ENCODE peak calls at places on chromosomes 11 and 22, in ten cellular contexts. One of them, this sample, is unnamed.
A peak's percentile ranks its signal among the peaks of the same experiment; 100 is the strongest.

GRCh38 chr11:96197801-96198465 is 145.1 kb downstream of the MAML2 start:
- DNase-seq in heart right ventricle: no peak
- DNase-seq in kidney epithelial cell: no peak
- DNase-seq in activated CD8-positive, alpha-beta T cell treated with anti-CD3 and anti-CD28 coated beads for 36 hours: no peak
- DNase-seq in brain microvascular endothelial cell: no peak
- DNase-seq in PC-9: no peak
- DNase-seq in thoracic aorta: no peak
- DNase-seq in cardiac fibroblast: no peak
- DNase-seq in OCI-LY7: peak; percentile 47
- DNase-seq in foreskin keratinocyte: no peak
- DNase-seq in this sample: no peak

GRCh38 chr11:104881117-104881794 is 17.0 kb downstream of the CASP12 start:
- DNase-seq in foreskin keratinocyte: no peak
- DNase-seq in heart right ventricle: no peak
- DNase-seq in OCI-LY7: no peak
- DNase-seq in brain microvascular endothelial cell: no peak
- DNase-seq in activated CD8-positive, alpha-beta T cell treated with anti-CD3 and anti-CD28 coated beads for 36 hours: no peak
- DNase-seq in PC-9: no peak
- DNase-seq in cardiac fibroblast: no peak
- DNase-seq in thoracic aorta: no peak
- DNase-seq in kidney epithelial cell: no peak
- DNase-seq in this sample: no peak

GRCh38 chr22:48301421-48301820 is 1526.3 kb downstream of the BRD1 start:
- DNase-seq in brain microvascular endothelial cell: no peak
- DNase-seq in kidney epithelial cell: no peak
- DNase-seq in foreskin keratinocyte: no peak
- DNase-seq in cardiac fibroblast: no peak
- DNase-seq in activated CD8-positive, alpha-beta T cell treated with anti-CD3 and anti-CD28 coated beads for 36 hours: no peak
- DNase-seq in OCI-LY7: no peak
- DNase-seq in heart right ventricle: no peak
- DNase-seq in thoracic aorta: no peak
- DNase-seq in PC-9: no peak
- DNase-seq in this sample: no peak

GRCh38 chr11:72125956-72126355 is 9.6 kb upstream of the FOLR3 start:
- DNase-seq in PC-9: no peak
- DNase-seq in cardiac fibroblast: no peak
- DNase-seq in heart right ventricle: no peak
- DNase-seq in activated CD8-positive, alpha-beta T cell treated with anti-CD3 and anti-CD28 coated beads for 36 hours: no peak
- DNase-seq in brain microvascular endothelial cell: no peak
- DNase-seq in OCI-LY7: no peak
- DNase-seq in thoracic aorta: no peak
- DNase-seq in kidney epithelial cell: no peak
- DNase-seq in foreskin keratinocyte: no peak
- DNase-seq in this sample: no peak

GRCh38 chr11:123308077-123308476 is 113.0 kb upstream of the CLMP start:
- DNase-seq in activated CD8-positive, alpha-beta T cell treated with anti-CD3 and anti-CD28 coated beads for 36 hours: no peak
- DNase-seq in foreskin keratinocyte: no peak
- DNase-seq in thoracic aorta: no peak
- DNase-seq in cardiac fibroblast: peak; percentile 24
- DNase-seq in PC-9: no peak
- DNase-seq in heart right ventricle: peak; percentile 13
- DNase-seq in kidney epithelial cell: no peak
- DNase-seq in OCI-LY7: no peak
- DNase-seq in brain microvascular endothelial cell: no peak
- DNase-seq in this sample: no peak

GRCh38 chr11:1297576-1298473 is 11.6 kb downstream of the TOLLIP start:
- DNase-seq in activated CD8-positive, alpha-beta T cell treated with anti-CD3 and anti-CD28 coated beads for 36 hours: no peak
- DNase-seq in brain microvascular endothelial cell: no peak
- DNase-seq in thoracic aorta: no peak
- DNase-seq in OCI-LY7: no peak
- DNase-seq in kidney epithelial cell: no peak
- DNase-seq in cardiac fibroblast: no peak
- DNase-seq in heart right ventricle: no peak
- DNase-seq in foreskin keratinocyte: no peak
- DNase-seq in PC-9: no peak
- DNase-seq in this sample: peak; percentile 42

GRCh38 chr22:50247748-50248147 is 2.9 kb upstream of the TUBGCP6 start:
- DNase-seq in foreskin keratinocyte: no peak
- DNase-seq in thoracic aorta: no peak
- DNase-seq in kidney epithelial cell: no peak
- DNase-seq in cardiac fibroblast: peak; percentile 80
- DNase-seq in OCI-LY7: peak; percentile 91
- DNase-seq in activated CD8-positive, alpha-beta T cell treated with anti-CD3 and anti-CD28 coated beads for 36 hours: peak; percentile 62
- DNase-seq in heart right ventricle: no peak
- DNase-seq in PC-9: no peak
- DNase-seq in brain microvascular endothelial cell: peak; percentile 75
- DNase-seq in this sample: no peak

GRCh38 chr11:35038211-35038930 is 100.6 kb upstream of the CD44 start:
- DNase-seq in OCI-LY7: no peak
- DNase-seq in activated CD8-positive, alpha-beta T cell treated with anti-CD3 and anti-CD28 coated beads for 36 hours: peak; percentile 61
- DNase-seq in heart right ventricle: no peak
- DNase-seq in foreskin keratinocyte: no peak
- DNase-seq in kidney epithelial cell: no peak
- DNase-seq in brain microvascular endothelial cell: no peak
- DNase-seq in thoracic aorta: no peak
- DNase-seq in PC-9: no peak
- DNase-seq in cardiac fibroblast: no peak
- DNase-seq in this sample: no peak

GRCh38 chr11:113384551-113384950 is 3.0 kb upstream of the ANKK1 start:
- DNase-seq in cardiac fibroblast: peak; percentile 96
- DNase-seq in activated CD8-positive, alpha-beta T cell treated with anti-CD3 and anti-CD28 coated beads for 36 hours: no peak
- DNase-seq in kidney epithelial cell: peak; percentile 82
- DNase-seq in foreskin keratinocyte: peak; percentile 99
- DNase-seq in thoracic aorta: no peak
- DNase-seq in heart right ventricle: no peak
- DNase-seq in brain microvascular endothelial cell: peak; percentile 70
- DNase-seq in OCI-LY7: no peak
- DNase-seq in PC-9: peak; percentile 98
- DNase-seq in this sample: no peak

GRCh38 chr11:127274328-127274676 is 273.7 kb upstream of the KIRREL3 start:
- DNase-seq in kidney epithelial cell: no peak
- DNase-seq in OCI-LY7: no peak
- DNase-seq in cardiac fibroblast: no peak
- DNase-seq in foreskin keratinocyte: peak; percentile 90
- DNase-seq in brain microvascular endothelial cell: no peak
- DNase-seq in PC-9: no peak
- DNase-seq in heart right ventricle: no peak
- DNase-seq in thoracic aorta: no peak
- DNase-seq in activated CD8-positive, alpha-beta T cell treated with anti-CD3 and anti-CD28 coated beads for 36 hours: no peak
- DNase-seq in this sample: no peak

GRCh38 chr11:113778111-113778910 is 1.3 kb upstream of the CLDN25 start:
- DNase-seq in brain microvascular endothelial cell: peak; percentile 16
- DNase-seq in OCI-LY7: no peak
- DNase-seq in heart right ventricle: peak; percentile 11
- DNase-seq in cardiac fibroblast: peak; percentile 58
- DNase-seq in PC-9: peak; percentile 67
- DNase-seq in thoracic aorta: no peak
- DNase-seq in activated CD8-positive, alpha-beta T cell treated with anti-CD3 and anti-CD28 coated beads for 36 hours: no peak
- DNase-seq in foreskin keratinocyte: peak; percentile 89
- DNase-seq in kidney epithelial cell: peak; percentile 59
- DNase-seq in this sample: peak; percentile 83

GRCh38 chr22:47067911-47068654 is 305.6 kb downstream of the TBC1D22A start:
- DNase-seq in activated CD8-positive, alpha-beta T cell treated with anti-CD3 and anti-CD28 coated beads for 36 hours: no peak
- DNase-seq in cardiac fibroblast: no peak
- DNase-seq in OCI-LY7: peak; percentile 34
- DNase-seq in brain microvascular endothelial cell: no peak
- DNase-seq in thoracic aorta: no peak
- DNase-seq in heart right ventricle: no peak
- DNase-seq in PC-9: no peak
- DNase-seq in foreskin keratinocyte: no peak
- DNase-seq in kidney epithelial cell: no peak
- DNase-seq in this sample: no peak

GRCh38 chr11:123628936-123629683 is 25.3 kb downstream of the SCN3B start:
- DNase-seq in foreskin keratinocyte: no peak
- DNase-seq in brain microvascular endothelial cell: peak; percentile 22
- DNase-seq in OCI-LY7: no peak
- DNase-seq in thoracic aorta: no peak
- DNase-seq in activated CD8-positive, alpha-beta T cell treated with anti-CD3 and anti-CD28 coated beads for 36 hours: no peak
- DNase-seq in PC-9: no peak
- DNase-seq in cardiac fibroblast: peak; percentile 52
- DNase-seq in kidney epithelial cell: no peak
- DNase-seq in heart right ventricle: peak; percentile 87
- DNase-seq in this sample: peak; percentile 20

GRCh38 chr22:25702046-25702445 is 39.9 kb upstream of the MYO18B start:
- DNase-seq in kidney epithelial cell: peak; percentile 1
- DNase-seq in activated CD8-positive, alpha-beta T cell treated with anti-CD3 and anti-CD28 coated beads for 36 hours: no peak
- DNase-seq in OCI-LY7: peak; percentile 30
- DNase-seq in cardiac fibroblast: peak; percentile 58
- DNase-seq in thoracic aorta: no peak
- DNase-seq in PC-9: no peak
- DNase-seq in heart right ventricle: no peak
- DNase-seq in brain microvascular endothelial cell: no peak
- DNase-seq in foreskin keratinocyte: no peak
- DNase-seq in this sample: no peak
- TF ChIP-seq CTCF in kidney epithelial cell: peak; percentile 17
- TF ChIP-seq CTCF in activated CD8-positive, alpha-beta T cell treated with anti-CD3 and anti-CD28 coated beads for 36 hours: peak; percentile 38
- TF ChIP-seq CTCF in OCI-LY7: peak; percentile 83
- TF ChIP-seq CTCF in cardiac fibroblast: peak; percentile 14
- TF ChIP-seq CTCF in thoracic aorta: peak; percentile 25
- TF ChIP-seq CTCF in PC-9: peak; percentile 55
- TF ChIP-seq CTCF in heart right ventricle: peak; percentile 46
- TF ChIP-seq CTCF in brain microvascular endothelial cell: peak; percentile 22
- TF ChIP-seq CTCF in foreskin keratinocyte: peak; percentile 64
- TF ChIP-seq CTCF in this sample: no peak

GRCh38 chr11:63572026-63572688 is 9.0 kb upstream of the PLAAT2 start:
- DNase-seq in kidney epithelial cell: no peak
- DNase-seq in heart right ventricle: no peak
- DNase-seq in brain microvascular endothelial cell: no peak
- DNase-seq in thoracic aorta: no peak
- DNase-seq in activated CD8-positive, alpha-beta T cell treated with anti-CD3 and anti-CD28 coated beads for 36 hours: no peak
- DNase-seq in OCI-LY7: peak; percentile 78
- DNase-seq in cardiac fibroblast: no peak
- DNase-seq in PC-9: no peak
- DNase-seq in foreskin keratinocyte: no peak
- DNase-seq in this sample: no peak
- TF ChIP-seq CTCF in kidney epithelial cell: no peak
- TF ChIP-seq CTCF in heart right ventricle: no peak
- TF ChIP-seq CTCF in brain microvascular endothelial cell: no peak
- TF ChIP-seq CTCF in thoracic aorta: no peak
- TF ChIP-seq CTCF in activated CD8-positive, alpha-beta T cell treated with anti-CD3 and anti-CD28 coated beads for 36 hours: peak; percentile 23
- TF ChIP-seq CTCF in OCI-LY7: no peak
- TF ChIP-seq CTCF in cardiac fibroblast: no peak
- TF ChIP-seq CTCF in PC-9: no peak
- TF ChIP-seq CTCF in foreskin keratinocyte: no peak
- TF ChIP-seq CTCF in this sample: no peak

GRCh38 chr11:62984451-62984991 is at the start of gene SLC22A6:
- DNase-seq in cardiac fibroblast: no peak
- DNase-seq in thoracic aorta: no peak
- DNase-seq in PC-9: no peak
- DNase-seq in kidney epithelial cell: no peak
- DNase-seq in heart right ventricle: no peak
- DNase-seq in activated CD8-positive, alpha-beta T cell treated with anti-CD3 and anti-CD28 coated beads for 36 hours: no peak
- DNase-seq in OCI-LY7: no peak
- DNase-seq in foreskin keratinocyte: no peak
- DNase-seq in brain microvascular endothelial cell: no peak
- DNase-seq in this sample: no peak

GRCh38 chr11:62985351-62985750 is 584 bp upstream of the SLC22A6 start:
- DNase-seq in PC-9: no peak
- DNase-seq in activated CD8-positive, alpha-beta T cell treated with anti-CD3 and anti-CD28 coated beads for 36 hours: no peak
- DNase-seq in thoracic aorta: no peak
- DNase-seq in foreskin keratinocyte: no peak
- DNase-seq in heart right ventricle: no peak
- DNase-seq in OCI-LY7: no peak
- DNase-seq in kidney epithelial cell: no peak
- DNase-seq in cardiac fibroblast: no peak
- DNase-seq in brain microvascular endothelial cell: no peak
- DNase-seq in this sample: no peak

GRCh38 chr11:62983536-62984199 is 1.1 kb downstream of the SLC22A6 start:
- DNase-seq in brain microvascular endothelial cell: no peak
- DNase-seq in thoracic aorta: no peak
- DNase-seq in foreskin keratinocyte: no peak
- DNase-seq in cardiac fibroblast: no peak
- DNase-seq in heart right ventricle: no peak
- DNase-seq in activated CD8-positive, alpha-beta T cell treated with anti-CD3 and anti-CD28 coated beads for 36 hours: no peak
- DNase-seq in PC-9: no peak
- DNase-seq in kidney epithelial cell: no peak
- DNase-seq in OCI-LY7: no peak
- DNase-seq in this sample: no peak

GRCh38 chr11:62980133-62980760 is 4.5 kb downstream of the SLC22A6 start:
- DNase-seq in brain microvascular endothelial cell: peak; percentile 15
- DNase-seq in thoracic aorta: no peak
- DNase-seq in cardiac fibroblast: peak; percentile 24
- DNase-seq in foreskin keratinocyte: no peak
- DNase-seq in PC-9: no peak
- DNase-seq in kidney epithelial cell: no peak
- DNase-seq in OCI-LY7: no peak
- DNase-seq in heart right ventricle: no peak
- DNase-seq in activated CD8-positive, alpha-beta T cell treated with anti-CD3 and anti-CD28 coated beads for 36 hours: peak; percentile 15
- DNase-seq in this sample: no peak

GRCh38 chr11:62981743-62982142 is 3.0 kb downstream of the SLC22A6 start:
- DNase-seq in OCI-LY7: no peak
- DNase-seq in thoracic aorta: no peak
- DNase-seq in activated CD8-positive, alpha-beta T cell treated with anti-CD3 and anti-CD28 coated beads for 36 hours: peak; percentile 12
- DNase-seq in heart right ventricle: no peak
- DNase-seq in brain microvascular endothelial cell: no peak
- DNase-seq in kidney epithelial cell: no peak
- DNase-seq in foreskin keratinocyte: no peak
- DNase-seq in cardiac fibroblast: no peak
- DNase-seq in PC-9: no peak
- DNase-seq in this sample: no peak
- TF ChIP-seq CTCF in OCI-LY7: peak; percentile 39
- TF ChIP-seq CTCF in thoracic aorta: no peak
- TF ChIP-seq CTCF in activated CD8-positive, alpha-beta T cell treated with anti-CD3 and anti-CD28 coated beads for 36 hours: no peak
- TF ChIP-seq CTCF in heart right ventricle: no peak
- TF ChIP-seq CTCF in brain microvascular endothelial cell: no peak
- TF ChIP-seq CTCF in kidney epithelial cell: no peak
- TF ChIP-seq CTCF in foreskin keratinocyte: no peak
- TF ChIP-seq CTCF in cardiac fibroblast: no peak
- TF ChIP-seq CTCF in PC-9: no peak
- TF ChIP-seq CTCF in this sample: no peak

GRCh38 chr11:82718841-82719240 is 14.8 kb downstream of the FAM181B start:
- DNase-seq in activated CD8-positive, alpha-beta T cell treated with anti-CD3 and anti-CD28 coated beads for 36 hours: no peak
- DNase-seq in heart right ventricle: no peak
- DNase-seq in cardiac fibroblast: no peak
- DNase-seq in OCI-LY7: no peak
- DNase-seq in thoracic aorta: no peak
- DNase-seq in brain microvascular endothelial cell: no peak
- DNase-seq in PC-9: no peak
- DNase-seq in kidney epithelial cell: no peak
- DNase-seq in foreskin keratinocyte: no peak
- DNase-seq in this sample: no peak

GRCh38 chr11:82719316-82719715 is 14.3 kb downstream of the FAM181B start:
- DNase-seq in cardiac fibroblast: no peak
- DNase-seq in kidney epithelial cell: no peak
- DNase-seq in heart right ventricle: peak; percentile 36
- DNase-seq in OCI-LY7: no peak
- DNase-seq in thoracic aorta: no peak
- DNase-seq in PC-9: no peak
- DNase-seq in foreskin keratinocyte: no peak
- DNase-seq in activated CD8-positive, alpha-beta T cell treated with anti-CD3 and anti-CD28 coated beads for 36 hours: no peak
- DNase-seq in brain microvascular endothelial cell: no peak
- DNase-seq in this sample: no peak

GRCh38 chr11:82714346-82715174 is 19.1 kb downstream of the FAM181B start:
- DNase-seq in thoracic aorta: no peak
- DNase-seq in PC-9: no peak
- DNase-seq in cardiac fibroblast: no peak
- DNase-seq in kidney epithelial cell: no peak
- DNase-seq in foreskin keratinocyte: no peak
- DNase-seq in OCI-LY7: no peak
- DNase-seq in heart right ventricle: no peak
- DNase-seq in activated CD8-positive, alpha-beta T cell treated with anti-CD3 and anti-CD28 coated beads for 36 hours: no peak
- DNase-seq in brain microvascular endothelial cell: peak; percentile 4
- DNase-seq in this sample: no peak

GRCh38 chr11:82720267-82720666 is 13.4 kb downstream of the FAM181B start:
- DNase-seq in PC-9: no peak
- DNase-seq in activated CD8-positive, alpha-beta T cell treated with anti-CD3 and anti-CD28 coated beads for 36 hours: no peak
- DNase-seq in cardiac fibroblast: no peak
- DNase-seq in OCI-LY7: no peak
- DNase-seq in foreskin keratinocyte: no peak
- DNase-seq in brain microvascular endothelial cell: no peak
- DNase-seq in thoracic aorta: no peak
- DNase-seq in kidney epithelial cell: no peak
- DNase-seq in heart right ventricle: no peak
- DNase-seq in this sample: no peak

GRCh38 chr11:82718307-82718706 is 15.4 kb downstream of the FAM181B start:
- DNase-seq in activated CD8-positive, alpha-beta T cell treated with anti-CD3 and anti-CD28 coated beads for 36 hours: peak; percentile 34
- DNase-seq in brain microvascular endothelial cell: peak; percentile 40
- DNase-seq in cardiac fibroblast: peak; percentile 63
- DNase-seq in foreskin keratinocyte: no peak
- DNase-seq in OCI-LY7: peak; percentile 41
- DNase-seq in kidney epithelial cell: no peak
- DNase-seq in PC-9: peak; percentile 53
- DNase-seq in thoracic aorta: no peak
- DNase-seq in heart right ventricle: peak; percentile 16
- DNase-seq in this sample: no peak
- TF ChIP-seq CTCF in activated CD8-positive, alpha-beta T cell treated with anti-CD3 and anti-CD28 coated beads for 36 hours: peak; percentile 78
- TF ChIP-seq CTCF in brain microvascular endothelial cell: peak; percentile 77
- TF ChIP-seq CTCF in cardiac fibroblast: peak; percentile 76
- TF ChIP-seq CTCF in foreskin keratinocyte: peak; percentile 88
- TF ChIP-seq CTCF in OCI-LY7: peak; percentile 89
- TF ChIP-seq CTCF in kidney epithelial cell: peak; percentile 73
- TF ChIP-seq CTCF in PC-9: peak; percentile 92
- TF ChIP-seq CTCF in thoracic aorta: peak; percentile 61
- TF ChIP-seq CTCF in heart right ventricle: peak; percentile 62
- TF ChIP-seq CTCF in this sample: no peak

This sample was measured in breast epithelium.